ENCODE peak calls at places on chromosome 4, in nine cellular contexts. D is heart left ventricle; K is uterus; L is colonic mucosa; W is CD8-positive, alpha-beta memory T cell; Y is iPS DF 6.9; S is thoracic aorta; V is heart right ventricle; A is breast epithelium. N is an unnamed sample.

GRCh38 chr4:113823291-113823659 is 61.7 kb upstream of the CAMK2D start:
- DNase-seq in Y (no peak), V (no peak), A (no peak), W (no peak), L (no peak), K (no peak), S (no peak), D (no peak), N (no peak)

GRCh38 chr4:8150152-8151090 is 8.2 kb downstream of the ABLIM2 start:
- DNase-seq in A (no peak), Y (no peak), D (no peak), W (no peak), S (no peak), K (no peak), V (peak; percentile 18), L (no peak), N (peak; percentile 13)

GRCh38 chr4:120847019-120847582 is 75.4 kb downstream of the PRDM5 start:
- DNase-seq in W (no peak), V (no peak), K (no peak), S (no peak), L (no peak), Y (no peak), D (no peak), A (no peak), N (no peak)

GRCh38 chr4:142696334-142697122 is 149.6 kb downstream of the INPP4B start:
- DNase-seq in W (no peak), A (no peak), S (no peak), D (no peak), V (no peak), L (no peak), K (no peak), Y (no peak), N (no peak)

GRCh38 chr4:6032249-6033244 is 14.3 kb upstream of the C4orf50 start:
- DNase-seq in S (no peak), D (no peak), L (no peak), V (no peak), K (no peak), Y (no peak), W (no peak), A (no peak), N (peak; percentile 25)

GRCh38 chr4:111630705-111631104 is 514.5 kb upstream of the FAM241A start:
- DNase-seq in V (no peak), D (no peak), Y (no peak), W (no peak), S (no peak), A (no peak), L (no peak), K (no peak), N (no peak)

GRCh38 chr4:23369331-23369730 is 520.5 kb downstream of the PPARGC1A start:
- DNase-seq in V (peak; percentile 13), A (no peak), D (peak; percentile 71), S (no peak), W (no peak), L (no peak), K (no peak), Y (no peak), N (no peak)

GRCh38 chr4:184318852-184319251 is 101.2 kb upstream of the ENPP6 start:
- DNase-seq in S (no peak), A (no peak), K (no peak), V (no peak), D (no peak), L (peak; percentile 7), W (no peak), Y (no peak), N (no peak)

GRCh38 chr4:89939994-89940393 is 45.3 kb downstream of the MMRN1 start:
- DNase-seq in D (peak; percentile 30), W (no peak), Y (no peak), K (no peak), A (no peak), L (no peak), S (no peak), V (peak; percentile 12), N (no peak)

GRCh38 chr4:146255874-146256273 is 41.5 kb downstream of the REELD1 start:
- DNase-seq in W (no peak), Y (no peak), D (no peak), A (no peak), S (no peak), K (no peak), L (no peak), V (no peak), N (no peak)

GRCh38 chr4:66949424-66949823 is 595.9 kb downstream of the CENPC start:
- DNase-seq in W (no peak), L (no peak), Y (no peak), K (no peak), D (no peak), S (no peak), A (no peak), V (no peak), N (no peak)

GRCh38 chr4:7811536-7812190 is 128.0 kb downstream of the AFAP1 start:
- DNase-seq in S (no peak), W (no peak), Y (no peak), D (peak; percentile 75), A (no peak), K (peak; percentile 56), L (peak; percentile 72), V (peak; percentile 64), N (no peak)

DNA sequence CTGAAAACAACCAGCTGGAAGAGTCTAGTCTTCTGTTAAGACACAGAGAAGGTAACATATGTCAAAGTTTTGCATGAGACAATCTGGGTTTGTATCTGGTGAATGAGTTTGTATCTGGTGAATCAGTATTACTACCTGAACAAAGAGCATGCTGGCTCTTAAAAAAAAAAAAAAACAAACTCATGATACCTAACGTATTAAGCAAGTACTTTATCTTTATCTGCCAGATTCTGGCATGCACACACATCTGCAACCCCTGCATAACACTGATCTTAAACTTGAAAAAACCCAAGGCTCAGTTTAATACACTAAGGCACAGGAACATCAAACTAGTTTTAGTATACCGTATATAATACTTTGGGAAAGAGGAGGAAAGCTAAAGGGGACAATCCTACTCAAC is 5.8 kb downstream of the YTHDC1 start:
- DNase-seq in W (no peak), Y (no peak), S (no peak), K (no peak), D (no peak), A (no peak), V (no peak), L (no peak), N (no peak)
- H3K4me1 ChIP-seq in W (peaks cover 86% of the 10 kb centered on the region), Y (peaks cover 3% of the 10 kb centered on the region), S (peaks cover 65% of the 10 kb centered on the region), K (peaks cover 6% of the 10 kb centered on the region), D (peaks cover 91% of the 10 kb centered on the region), A (no peaks in the 10 kb centered on the region), V (peaks cover 95% of the 10 kb centered on the region), L (peaks cover 15% of the 10 kb centered on the region), N (peaks cover 47% of the 10 kb centered on the region)

GRCh38 chr4:94574616-94575015 is 122.9 kb downstream of the PDLIM5 start:
- DNase-seq in K (no peak), L (no peak), W (no peak), D (no peak), Y (no peak), V (no peak), S (no peak), A (no peak), N (no peak)

GRCh38 chr4:94576163-94576562 is 124.4 kb downstream of the PDLIM5 start:
- DNase-seq in S (no peak), D (no peak), L (no peak), A (no peak), Y (no peak), K (no peak), W (no peak), V (no peak), N (no peak)

GRCh38 chr4:94575652-94576051 is 123.9 kb downstream of the PDLIM5 start:
- DNase-seq in W (no peak), A (no peak), K (no peak), V (no peak), S (no peak), L (no peak), Y (no peak), D (no peak), N (no peak)

GRCh38 chr4:94571720-94572119 is 120.0 kb downstream of the PDLIM5 start:
- DNase-seq in A (no peak), D (no peak), Y (no peak), S (no peak), V (no peak), L (no peak), K (no peak), W (no peak), N (no peak)

GRCh38 chr4:94574050-94574449 is 122.3 kb downstream of the PDLIM5 start:
- DNase-seq in D (no peak), Y (no peak), L (no peak), K (no peak), W (no peak), V (no peak), S (no peak), A (no peak), N (no peak)
- H3K4me1 ChIP-seq in D (peaks cover 66% of the 10 kb centered on the region), Y (peaks cover 3% of the 10 kb centered on the region), L (no peaks in the 10 kb centered on the region), K (no peaks in the 10 kb centered on the region), W (no peaks in the 10 kb centered on the region), V (peaks cover 84% of the 10 kb centered on the region), S (peaks cover 32% of the 10 kb centered on the region), A (no peaks in the 10 kb centered on the region), N (peaks cover 6% of the 10 kb centered on the region)

GRCh38 chr4:181656748-181657147 is 586.5 kb upstream of the TENM3 start:
- DNase-seq in W (no peak), V (no peak), K (no peak), L (no peak), D (no peak), A (no peak), Y (no peak), S (no peak), N (no peak)

GRCh38 chr4:181662383-181662782 is 580.8 kb upstream of the TENM3 start:
- DNase-seq in W (no peak), D (peak; percentile 27), Y (no peak), K (no peak), L (no peak), S (no peak), A (no peak), V (no peak), N (no peak)

GRCh38 chr4:181661090-181661489 is 582.1 kb upstream of the TENM3 start:
- DNase-seq in D (no peak), A (no peak), V (no peak), Y (no peak), L (no peak), W (no peak), S (no peak), K (no peak), N (no peak)

DNA sequence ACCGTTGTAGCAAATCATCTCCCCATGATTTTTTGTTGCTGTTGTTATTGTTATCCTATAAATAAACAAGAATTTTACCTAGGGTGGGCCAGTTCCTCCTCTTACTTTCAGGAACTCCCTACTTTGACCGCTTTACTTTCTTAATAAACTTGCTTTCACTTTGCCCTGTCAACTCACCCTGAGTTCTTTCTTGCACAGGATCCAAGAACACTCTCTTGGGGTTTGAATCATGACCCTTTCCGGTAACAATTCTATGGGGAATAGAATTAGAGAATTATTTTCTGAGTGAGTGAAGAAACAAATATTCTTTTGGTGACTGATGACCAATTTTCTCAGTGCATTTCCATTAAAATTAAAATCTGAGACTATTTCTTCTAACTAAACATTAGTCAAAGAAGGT is 584.0 kb upstream of the TENM3 start:
- DNase-seq in Y (no peak), S (no peak), L (no peak), D (no peak), V (no peak), W (no peak), K (no peak), A (no peak), N (no peak)
- H3K4me1 ChIP-seq in Y (no peaks in the 10 kb centered on the region), S (no peaks in the 10 kb centered on the region), L (no peaks in the 10 kb centered on the region), D (no peaks in the 10 kb centered on the region), V (peaks cover 6% of the 10 kb centered on the region), W (no peaks in the 10 kb centered on the region), K (no peaks in the 10 kb centered on the region), A (no peaks in the 10 kb centered on the region), N (no peaks in the 10 kb centered on the region)

DNA sequence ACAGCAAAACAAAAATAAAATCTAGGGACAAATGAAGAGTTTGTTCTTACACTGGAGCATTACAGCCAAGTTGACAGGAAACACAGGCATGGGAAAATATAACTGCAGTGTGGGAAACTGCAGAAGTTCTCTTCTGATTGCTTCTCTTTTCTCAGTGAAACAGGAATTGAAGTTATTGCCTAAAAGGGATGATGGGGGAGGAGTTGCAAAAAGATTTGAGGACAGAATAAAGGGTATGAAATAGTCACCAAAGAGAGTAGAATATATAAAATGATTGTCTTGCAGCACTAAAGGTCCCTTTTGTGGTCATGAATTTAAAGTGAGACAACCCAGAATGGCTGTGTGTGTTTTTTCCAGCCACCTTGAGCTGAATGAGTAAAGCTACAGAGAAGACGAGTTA is 103.7 kb downstream of the JADE1 start:
- DNase-seq in D (no peak), K (no peak), Y (no peak), S (no peak), L (no peak), W (no peak), V (no peak), A (no peak), N (no peak)
- H3K4me1 ChIP-seq in D (no peaks in the 10 kb centered on the region), K (no peaks in the 10 kb centered on the region), Y (no peaks in the 10 kb centered on the region), S (no peaks in the 10 kb centered on the region), L (no peaks in the 10 kb centered on the region), W (peaks cover 8% of the 10 kb centered on the region), V (peaks cover 4% of the 10 kb centered on the region), A (no peaks in the 10 kb centered on the region), N (no peaks in the 10 kb centered on the region)

N was measured in pancreas.